ENCODE peak calls at places on chromosomes 6 and 20, in five cellular contexts. One of them, this sample, is unnamed.

GRCh38 chr6:37459981-37460800 is 27.2 kb downstream of the CMTR1 start:
- DNase-seq in colonic mucosa: no peak
- DNase-seq in K562: peak; percentile 96
- DNase-seq in cardiac muscle cell: no peak
- DNase-seq in Peyer's patch: no peak
- DNase-seq in this sample: no peak

GRCh38 chr20:11687546-11688292 is 230.0 kb upstream of the BTBD3 start:
- DNase-seq in colonic mucosa: no peak
- DNase-seq in cardiac muscle cell: no peak
- DNase-seq in K562: no peak
- DNase-seq in Peyer's patch: no peak
- DNase-seq in this sample: no peak

GRCh38 chr6:106516629-106517028 is 112.7 kb downstream of the RTN4IP1 start:
- DNase-seq in colonic mucosa: no peak
- DNase-seq in Peyer's patch: no peak
- DNase-seq in K562: no peak
- DNase-seq in cardiac muscle cell: no peak
- DNase-seq in this sample: no peak

GRCh38 chr20:4905612-4906011 is 95.7 kb downstream of the SLC23A2 start:
- DNase-seq in Peyer's patch: no peak
- DNase-seq in colonic mucosa: no peak
- DNase-seq in K562: no peak
- DNase-seq in cardiac muscle cell: peak; percentile 37
- DNase-seq in this sample: no peak

GRCh38 chr6:126180585-126180984 is 159.3 kb upstream of the CENPW start:
- DNase-seq in Peyer's patch: no peak
- DNase-seq in colonic mucosa: no peak
- DNase-seq in cardiac muscle cell: peak; percentile 64
- DNase-seq in K562: no peak
- DNase-seq in this sample: no peak

GRCh38 chr6:41471064-41471895 is 74.9 kb upstream of the FOXP4 start:
- DNase-seq in colonic mucosa: no peak
- DNase-seq in K562: peak; percentile 53
- DNase-seq in Peyer's patch: no peak
- DNase-seq in cardiac muscle cell: no peak
- DNase-seq in this sample: no peak

GRCh38 chr20:14197097-14197496 is 140.3 kb downstream of the FLRT3 start:
- DNase-seq in Peyer's patch: no peak
- DNase-seq in colonic mucosa: no peak
- DNase-seq in cardiac muscle cell: peak; percentile 28
- DNase-seq in K562: no peak
- DNase-seq in this sample: no peak

GRCh38 chr6:79330723-79331122 is 96.2 kb upstream of the HMGN3 start:
- DNase-seq in Peyer's patch: no peak
- DNase-seq in colonic mucosa: no peak
- DNase-seq in cardiac muscle cell: no peak
- DNase-seq in K562: no peak
- DNase-seq in this sample: no peak

GRCh38 chr6:148322704-148323103 is 19.9 kb upstream of the SASH1 start:
- DNase-seq in Peyer's patch: no peak
- DNase-seq in colonic mucosa: no peak
- DNase-seq in cardiac muscle cell: no peak
- DNase-seq in K562: no peak
- DNase-seq in this sample: no peak

GRCh38 chr20:38838326-38838725 is 32.8 kb downstream of the PPP1R16B start:
- DNase-seq in Peyer's patch: no peak
- DNase-seq in cardiac muscle cell: no peak
- DNase-seq in K562: no peak
- DNase-seq in colonic mucosa: no peak
- DNase-seq in this sample: no peak

GRCh38 chr6:53492860-53493634 is 51.9 kb downstream of the GCLC start:
- DNase-seq in K562: peak; percentile 40
- DNase-seq in cardiac muscle cell: peak; percentile 72
- DNase-seq in Peyer's patch: no peak
- DNase-seq in colonic mucosa: no peak
- DNase-seq in this sample: no peak

GRCh38 chr20:45368221-45368980 is 5.4 kb downstream of the SYS1 start:
- DNase-seq in colonic mucosa: no peak
- DNase-seq in cardiac muscle cell: no peak
- DNase-seq in Peyer's patch: no peak
- DNase-seq in K562: no peak
- DNase-seq in this sample: no peak

GRCh38 chr6:39426057-39426592 is 103.6 kb upstream of the KCNK16 start:
- DNase-seq in colonic mucosa: no peak
- DNase-seq in K562: no peak
- DNase-seq in Peyer's patch: no peak
- DNase-seq in cardiac muscle cell: peak; percentile 91
- DNase-seq in this sample: no peak

GRCh38 chr6:169536446-169537170 is 165.2 kb downstream of the WDR27 start:
- DNase-seq in Peyer's patch: no peak
- DNase-seq in cardiac muscle cell: peak; percentile 58
- DNase-seq in K562: no peak
- DNase-seq in colonic mucosa: no peak
- DNase-seq in this sample: no peak

GRCh38 chr6:36120539-36120938 is 9.8 kb upstream of the MAPK13 start:
- DNase-seq in colonic mucosa: peak; percentile 72
- DNase-seq in Peyer's patch: no peak
- DNase-seq in cardiac muscle cell: no peak
- DNase-seq in K562: no peak
- DNase-seq in this sample: peak; percentile 79

GRCh38 chr6:71979911-71980310 is 93.6 kb downstream of the RIMS1 start:
- DNase-seq in Peyer's patch: no peak
- DNase-seq in cardiac muscle cell: no peak
- DNase-seq in colonic mucosa: no peak
- DNase-seq in K562: no peak
- DNase-seq in this sample: no peak

GRCh38 chr6:5335020-5335419 is 73.7 kb downstream of the FARS2 start:
- DNase-seq in Peyer's patch: no peak
- DNase-seq in K562: no peak
- DNase-seq in cardiac muscle cell: no peak
- DNase-seq in colonic mucosa: no peak
- DNase-seq in this sample: no peak

GRCh38 chr20:60478533-60478932 is 520.3 kb downstream of the CDH26 start:
- DNase-seq in K562: no peak
- DNase-seq in cardiac muscle cell: no peak
- DNase-seq in colonic mucosa: no peak
- DNase-seq in Peyer's patch: no peak
- DNase-seq in this sample: no peak

GRCh38 chr6:170114187-170114945 is 176.5 kb downstream of the DLL1 start:
- DNase-seq in cardiac muscle cell: no peak
- DNase-seq in colonic mucosa: no peak
- DNase-seq in K562: no peak
- DNase-seq in Peyer's patch: no peak
- DNase-seq in this sample: no peak

GRCh38 chr6:44030812-44031454 is 96.3 kb downstream of the MRPL14 start:
- DNase-seq in Peyer's patch: no peak
- DNase-seq in colonic mucosa: no peak
- DNase-seq in K562: no peak
- DNase-seq in cardiac muscle cell: no peak
- DNase-seq in this sample: no peak

GRCh38 chr6:151948007-151948745 is 140.7 kb downstream of the ESR1 start:
- DNase-seq in colonic mucosa: no peak
- DNase-seq in cardiac muscle cell: no peak
- DNase-seq in Peyer's patch: no peak
- DNase-seq in K562: no peak
- DNase-seq in this sample: no peak

GRCh38 chr6:45422541-45423110 is 44.9 kb upstream of the SUPT3H start:
- DNase-seq in cardiac muscle cell: peak; percentile 76
- DNase-seq in Peyer's patch: peak; percentile 61
- DNase-seq in K562: no peak
- DNase-seq in colonic mucosa: peak; percentile 26
- DNase-seq in this sample: peak; percentile 60

GRCh38 chr20:25320035-25320800 is 70.4 kb downstream of the ABHD12 start:
- DNase-seq in cardiac muscle cell: no peak
- DNase-seq in colonic mucosa: peak; percentile 15
- DNase-seq in K562: no peak
- DNase-seq in Peyer's patch: no peak
- DNase-seq in this sample: no peak

GRCh38 chr6:35729722-35730121 is 7.1 kb upstream of the ARMC12 start:
- DNase-seq in Peyer's patch: no peak
- DNase-seq in cardiac muscle cell: no peak
- DNase-seq in colonic mucosa: peak; percentile 57
- DNase-seq in K562: no peak
- DNase-seq in this sample: no peak

GRCh38 chr6:10382322-10382721 is 32.6 kb downstream of the TFAP2A start:
- DNase-seq in colonic mucosa: no peak
- DNase-seq in cardiac muscle cell: no peak
- DNase-seq in Peyer's patch: no peak
- DNase-seq in K562: no peak
- DNase-seq in this sample: no peak

GRCh38 chr6:12436224-12436623 is 146.1 kb downstream of the EDN1 start:
- DNase-seq in cardiac muscle cell: no peak
- DNase-seq in Peyer's patch: no peak
- DNase-seq in colonic mucosa: no peak
- DNase-seq in K562: no peak
- DNase-seq in this sample: no peak

GRCh38 chr6:19866900-19867627 is 29.9 kb downstream of the ID4 start:
- DNase-seq in colonic mucosa: no peak
- DNase-seq in K562: no peak
- DNase-seq in cardiac muscle cell: peak; percentile 57
- DNase-seq in Peyer's patch: no peak
- DNase-seq in this sample: no peak

GRCh38 chr6:157268835-157269234 is 54.5 kb downstream of the TMEM242 start:
- DNase-seq in K562: no peak
- DNase-seq in cardiac muscle cell: no peak
- DNase-seq in Peyer's patch: peak; percentile 14
- DNase-seq in colonic mucosa: no peak
- DNase-seq in this sample: no peak

GRCh38 chr6:169079650-169080049 is 174.0 kb downstream of the THBS2 start:
- DNase-seq in colonic mucosa: no peak
- DNase-seq in Peyer's patch: no peak
- DNase-seq in cardiac muscle cell: no peak
- DNase-seq in K562: no peak
- DNase-seq in this sample: no peak

DNA sequence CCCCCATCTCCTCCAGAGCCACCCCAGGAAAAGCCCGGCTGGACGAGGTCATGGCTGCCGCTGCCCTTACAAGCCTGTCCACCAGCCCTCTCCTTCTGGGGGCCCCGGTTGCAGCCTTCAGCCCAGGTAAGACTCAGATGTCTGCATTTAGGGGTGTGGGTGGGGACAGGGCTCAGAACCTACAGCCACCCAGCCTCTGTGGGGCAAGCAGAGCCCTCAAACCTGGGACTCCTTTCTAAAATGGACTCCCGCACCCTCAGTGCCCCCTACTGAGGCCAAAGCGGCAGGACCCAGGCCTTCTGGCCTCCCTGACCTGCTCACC is 1.7 kb downstream of the SLC2A4RG start:
- DNase-seq in Peyer's patch: no peak
- DNase-seq in K562: peak; percentile 18
- DNase-seq in cardiac muscle cell: no peak
- DNase-seq in colonic mucosa: no peak
- DNase-seq in this sample: no peak
- H3K27ac ChIP-seq in Peyer's patch: peak overlapping the region; percentile 86
- H3K27ac ChIP-seq in K562: peak overlapping the region; percentile 82
- H3K27ac ChIP-seq in cardiac muscle cell: peak overlapping the region; percentile 64
- H3K27ac ChIP-seq in colonic mucosa: peak overlapping the region; percentile 95
- H3K27ac ChIP-seq in this sample: peak overlapping the region; percentile 46

DNA sequence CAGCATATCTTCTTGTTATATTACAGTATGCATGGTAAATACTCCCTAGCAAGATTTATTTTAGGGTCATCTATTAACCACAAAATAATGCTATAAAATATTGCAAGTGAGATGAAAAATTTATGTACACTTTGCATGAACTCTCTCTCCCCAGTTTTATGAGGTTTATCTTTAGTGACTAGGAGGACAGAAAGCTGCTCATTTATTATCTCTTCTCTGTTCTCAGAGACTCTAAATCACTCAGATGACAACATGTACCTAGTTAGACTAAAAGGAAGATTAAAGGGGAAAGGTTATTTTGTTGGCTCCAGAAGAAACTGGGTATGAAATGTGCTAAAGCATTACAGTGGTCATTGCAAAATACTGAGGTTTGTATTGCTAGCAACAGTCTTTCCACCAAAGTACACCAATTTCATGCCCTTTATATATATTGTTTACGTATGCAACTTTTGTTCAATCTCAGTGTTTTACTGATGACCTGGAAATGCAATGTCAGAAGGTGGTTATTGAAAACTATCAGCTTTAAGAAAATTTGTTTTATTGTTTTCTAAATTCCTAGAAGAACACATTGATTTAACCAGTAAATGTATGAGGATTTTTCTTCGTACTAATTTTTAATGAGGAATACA is 11.8 kb downstream of the RFX6 start:
- DNase-seq in cardiac muscle cell: no peak
- DNase-seq in Peyer's patch: no peak
- DNase-seq in colonic mucosa: no peak
- DNase-seq in K562: no peak
- DNase-seq in this sample: no peak
- H3K27ac ChIP-seq in cardiac muscle cell: no peak overlapping the region
- H3K27ac ChIP-seq in Peyer's patch: no peak overlapping the region
- H3K27ac ChIP-seq in colonic mucosa: no peak overlapping the region
- H3K27ac ChIP-seq in K562: no peak overlapping the region
- H3K27ac ChIP-seq in this sample: no peak overlapping the region

DNA sequence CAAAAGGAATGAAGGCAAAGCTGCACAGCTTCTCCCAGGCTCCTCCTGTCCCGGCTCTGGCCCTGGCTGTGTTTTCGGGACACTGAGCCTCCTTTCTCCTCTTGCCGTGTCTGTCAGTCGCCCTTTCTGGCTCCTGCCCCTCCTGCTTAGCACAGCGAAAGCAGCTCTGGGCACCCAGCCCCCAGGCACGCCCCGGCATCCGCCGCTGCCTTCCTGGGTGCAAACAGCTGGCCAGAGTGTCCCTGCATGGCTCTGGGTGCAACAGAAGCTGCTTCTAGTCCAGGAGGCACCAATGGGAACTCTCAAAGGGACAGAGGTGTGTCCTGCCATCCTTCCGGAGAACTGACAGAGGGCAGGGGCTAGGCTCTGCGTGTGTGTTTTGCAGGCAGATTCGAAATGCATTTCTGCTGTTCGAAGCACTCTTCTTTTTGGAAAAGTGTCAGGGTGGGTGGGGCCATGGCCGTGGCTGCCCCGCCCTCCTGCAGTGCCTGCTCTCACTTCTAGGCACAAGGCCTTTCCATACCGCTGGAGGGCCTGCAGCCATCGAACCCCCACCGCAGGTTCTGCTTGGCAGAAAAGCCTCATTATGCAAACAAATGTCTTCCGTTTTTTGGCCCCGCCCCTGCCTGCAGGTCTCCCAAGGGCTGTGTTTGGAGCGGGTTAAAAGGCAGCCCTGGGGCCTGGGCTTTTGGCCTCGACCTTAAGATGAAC is 15.5 kb downstream of the COL9A3 start:
- DNase-seq in colonic mucosa: peak; percentile 85
- DNase-seq in Peyer's patch: peak; percentile 52
- DNase-seq in K562: peak; percentile 58
- DNase-seq in cardiac muscle cell: no peak
- DNase-seq in this sample: no peak
- H3K27ac ChIP-seq in colonic mucosa: peak overlapping the region; percentile 66
- H3K27ac ChIP-seq in Peyer's patch: no peak overlapping the region
- H3K27ac ChIP-seq in K562: no peak overlapping the region
- H3K27ac ChIP-seq in cardiac muscle cell: no peak overlapping the region
- H3K27ac ChIP-seq in this sample: no peak overlapping the region

DNA sequence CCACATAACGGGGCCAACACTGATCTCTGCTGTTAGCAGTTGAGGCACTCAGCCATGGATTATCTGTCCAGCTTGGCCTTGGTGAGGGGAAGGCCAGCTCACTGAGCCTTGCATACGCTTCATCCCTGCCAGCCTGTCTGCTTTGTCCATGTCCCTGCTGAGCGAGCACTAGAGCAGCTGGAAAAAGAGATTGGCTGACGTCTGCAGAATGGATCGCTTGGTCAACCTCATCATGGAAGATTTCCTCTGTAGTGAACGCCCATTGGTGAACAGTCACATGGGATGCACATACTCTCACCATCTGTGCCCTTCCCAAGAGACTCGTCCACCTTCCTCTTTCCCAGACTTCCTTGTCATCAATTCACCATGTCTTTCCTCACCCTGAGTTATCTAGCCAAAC is 26.9 kb downstream of the MUC22 start:
- DNase-seq in colonic mucosa: no peak
- DNase-seq in cardiac muscle cell: no peak
- DNase-seq in K562: no peak
- DNase-seq in Peyer's patch: no peak
- DNase-seq in this sample: no peak
- H3K27ac ChIP-seq in colonic mucosa: no peak overlapping the region
- H3K27ac ChIP-seq in cardiac muscle cell: no peak overlapping the region
- H3K27ac ChIP-seq in K562: no peak overlapping the region
- H3K27ac ChIP-seq in Peyer's patch: no peak overlapping the region
- H3K27ac ChIP-seq in this sample: no peak overlapping the region